ENCODE peak calls at places on chromosomes 4 and X, in four cellular contexts. One of them, this sample, is unnamed.

GRCh38 chrX:41025926-41026325 is 59.3 kb upstream of the USP9X start:
- DNase-seq in K562: no peak
- DNase-seq in GM12878: no peak
- DNase-seq in HepG2: no peak
- DNase-seq in this sample: no peak

GRCh38 chr4:168509786-168510185 is 12.9 kb downstream of the PALLD start:
- DNase-seq in K562: no peak
- DNase-seq in GM12878: no peak
- DNase-seq in HepG2: no peak
- DNase-seq in this sample: no peak

GRCh38 chrX:34805951-34806350 is 136.6 kb upstream of the FAM47B start:
- DNase-seq in K562: no peak
- DNase-seq in GM12878: no peak
- DNase-seq in HepG2: no peak
- DNase-seq in this sample: no peak

GRCh38 chrX:3244203-3244743 is 102.2 kb downstream of the MXRA5 start:
- DNase-seq in K562: no peak
- DNase-seq in GM12878: no peak
- DNase-seq in HepG2: no peak
- DNase-seq in this sample: no peak

GRCh38 chr4:106584590-106584989 is 216.0 kb upstream of the GIMD1 start:
- DNase-seq in K562: no peak
- DNase-seq in GM12878: no peak
- DNase-seq in HepG2: no peak
- DNase-seq in this sample: no peak

GRCh38 chr4:76951333-76952033 is 1.9 kb downstream of the SEPTIN11 start:
- DNase-seq in K562: no peak
- DNase-seq in GM12878: no peak
- DNase-seq in HepG2: no peak
- DNase-seq in this sample: no peak

GRCh38 chr4:128524311-128524710 is 236.7 kb upstream of the PGRMC2 start:
- DNase-seq in K562: no peak
- DNase-seq in GM12878: no peak
- DNase-seq in HepG2: no peak
- DNase-seq in this sample: no peak

GRCh38 chr4:158033416-158033863 is 139.4 kb downstream of the GASK1B start:
- DNase-seq in K562: no peak
- DNase-seq in GM12878: no peak
- DNase-seq in HepG2: peak
- DNase-seq in this sample: no peak

GRCh38 chr4:24849662-24850280 is 54.4 kb downstream of the SOD3 start:
- DNase-seq in K562: no peak
- DNase-seq in GM12878: no peak
- DNase-seq in HepG2: no peak
- DNase-seq in this sample: no peak

GRCh38 chr4:4306920-4307319 is 16.9 kb downstream of the ZBTB49 start:
- DNase-seq in K562: no peak
- DNase-seq in GM12878: no peak
- DNase-seq in HepG2: no peak
- DNase-seq in this sample: no peak

GRCh38 chr4:4311193-4311592 is 21.1 kb downstream of the ZBTB49 start:
- DNase-seq in K562: no peak
- DNase-seq in GM12878: no peak
- DNase-seq in HepG2: no peak
- DNase-seq in this sample: no peak

GRCh38 chr4:4308800-4309441 is 18.9 kb downstream of the ZBTB49 start:
- DNase-seq in K562: no peak
- DNase-seq in GM12878: no peak
- DNase-seq in HepG2: no peak
- DNase-seq in this sample: no peak
- TF ChIP-seq FOXM1 in K562: no peak
- TF ChIP-seq FOXM1 in GM12878: no peak
- TF ChIP-seq FOXM1 in HepG2: no peak
- TF ChIP-seq FOXM1 in this sample: no peak

GRCh38 chr4:80071643-80072606 is 1.1 kb downstream of the ANTXR2 start:
- DNase-seq in K562: peak
- DNase-seq in GM12878: peak
- DNase-seq in HepG2: peak
- DNase-seq in this sample: no peak

GRCh38 chr4:80073362-80074008 is 456 bp upstream of the ANTXR2 start:
- DNase-seq in K562: no peak
- DNase-seq in GM12878: peak
- DNase-seq in HepG2: no peak
- DNase-seq in this sample: no peak

GRCh38 chr4:80074059-80074458 is 1.0 kb upstream of the ANTXR2 start:
- DNase-seq in K562: no peak
- DNase-seq in GM12878: no peak
- DNase-seq in HepG2: no peak
- DNase-seq in this sample: no peak

GRCh38 chr4:80070880-80071620 is 2.0 kb downstream of the ANTXR2 start:
- DNase-seq in K562: no peak
- DNase-seq in GM12878: no peak
- DNase-seq in HepG2: peak
- DNase-seq in this sample: no peak

GRCh38 chr4:80072607-80073361 is at the start of gene ANTXR2:
- DNase-seq in K562: peak
- DNase-seq in GM12878: no peak
- DNase-seq in HepG2: peak
- DNase-seq in this sample: peak
- TF ChIP-seq YY1 in K562: no peak
- TF ChIP-seq YY1 in GM12878: peak
- TF ChIP-seq YY1 in HepG2: no peak
- TF ChIP-seq YY1 in this sample: no peak

GRCh38 chrX:154308108-154308946 is 12.7 kb downstream of the TKTL1 start:
- DNase-seq in K562: peak
- DNase-seq in GM12878: no peak
- DNase-seq in HepG2: peak
- DNase-seq in this sample: peak
- TF ChIP-seq CHD2 in K562: no peak
- TF ChIP-seq CHD2 in GM12878: no peak
- TF ChIP-seq CHD2 in HepG2: no peak
- TF ChIP-seq CHD2 in this sample: no peak

GRCh38 chr4:114282937-114283336 is 303.5 kb upstream of the ARSJ start:
- DNase-seq in K562: no peak
- DNase-seq in GM12878: no peak
- DNase-seq in HepG2: no peak
- DNase-seq in this sample: no peak

GRCh38 chr4:114281561-114281960 is 302.1 kb upstream of the ARSJ start:
- DNase-seq in K562: no peak
- DNase-seq in GM12878: no peak
- DNase-seq in HepG2: no peak
- DNase-seq in this sample: no peak

GRCh38 chr4:114286275-114286674 is 306.8 kb upstream of the ARSJ start:
- DNase-seq in K562: no peak
- DNase-seq in GM12878: no peak
- DNase-seq in HepG2: no peak
- DNase-seq in this sample: no peak

GRCh38 chr4:114284629-114285028 is 305.2 kb upstream of the ARSJ start:
- DNase-seq in K562: no peak
- DNase-seq in GM12878: no peak
- DNase-seq in HepG2: no peak
- DNase-seq in this sample: no peak

GRCh38 chr4:114287079-114287696 is 307.7 kb upstream of the ARSJ start:
- DNase-seq in K562: no peak
- DNase-seq in GM12878: no peak
- DNase-seq in HepG2: peak
- DNase-seq in this sample: no peak
- TF ChIP-seq FOXM1 in K562: no peak
- TF ChIP-seq FOXM1 in GM12878: no peak
- TF ChIP-seq FOXM1 in HepG2: no peak
- TF ChIP-seq FOXM1 in this sample: no peak